ENCODE peak calls at places on chromosome X, in four cellular contexts. A is mammary epithelial cell, P is astrocyte of the hippocampus, J is GM12878. F is an unnamed sample.

GRCh38 chrX:44352739-44353138 is 9.3 kb upstream of the EFHC2 start:
- DNase-seq in A (peak), P (no peak), J (no peak), F (no peak)

GRCh38 chrX:36898301-36898700 is 109.9 kb upstream of the FAM47C start:
- DNase-seq in A (peak), P (no peak), J (no peak), F (no peak)

GRCh38 chrX:26254436-26254835 is 38.5 kb downstream of the MAGEB5 start:
- DNase-seq in A (no peak), P (no peak), J (no peak), F (no peak)

GRCh38 chrX:111483140-111483539 is 28.3 kb upstream of the SERTM2 start:
- DNase-seq in A (no peak), P (no peak), J (no peak), F (no peak)

GRCh38 chrX:77061533-77061932 is 385.7 kb upstream of the FGF16 start:
- DNase-seq in A (no peak), P (no peak), J (no peak), F (no peak)

GRCh38 chrX:139158256-139158655 is 372.3 kb upstream of the F9 start:
- DNase-seq in A (peak), P (no peak), J (no peak), F (no peak)

GRCh38 chrX:16278927-16279326 is 111.6 kb downstream of the MAGEB17 start:
- DNase-seq in A (no peak), P (no peak), J (no peak), F (no peak)

GRCh38 chrX:38754102-38754790 is 47.0 kb upstream of the MID1IP1 start:
- DNase-seq in A (peak), P (peak), J (peak), F (peak)

GRCh38 chrX:2243913-2244460 is 256.8 kb downstream of the DHRSX start:
- DNase-seq in A (no peak), P (no peak), J (no peak), F (no peak)

GRCh38 chrX:153900806-153901752 is 3.4 kb upstream of the AVPR2 start:
- DNase-seq in A (peak), P (peak), J (peak), F (peak)

GRCh38 chrX:1581132-1581531 is 10.3 kb upstream of the AKAP17A start:
- DNase-seq in A (peak), P (peak), J (no peak), F (peak)

GRCh38 chrX:67587946-67588624 is 44.3 kb downstream of the AR start:
- DNase-seq in A (no peak), P (peak), J (no peak), F (no peak)

GRCh38 chrX:118355225-118355920 is 9.5 kb downstream of the WDR44 start:
- DNase-seq in A (peak), P (peak), J (no peak), F (no peak)